ENCODE peak calls at places on chromosomes 16 and 17, in ten cellular contexts. Z, K, Y, H, G, J, A, R, I and E are unnamed samples.
A peak's percentile ranks its signal among the peaks of the same experiment; 100 is the strongest.

GRCh38 chr17:61562287-61562686 is 28.7 kb downstream of the NACA2 start:
- DNase-seq in Z (no peak), K (no peak), Y (no peak), H (no peak), G (no peak), J (no peak), A (no peak), R (no peak), I (no peak), E (no peak)

GRCh38 chr16:1296688-1297412 is 12.6 kb upstream of the UBE2I start:
- DNase-seq in Z (no peak), K (no peak), Y (peak; percentile 45), H (no peak), G (peak; percentile 16), J (no peak), A (peak; percentile 64), R (no peak), I (no peak), E (no peak)

GRCh38 chr16:54591816-54592246 is 305.2 kb upstream of the IRX3 start:
- DNase-seq in Z (no peak), K (no peak), Y (no peak), H (no peak), G (no peak), J (peak; percentile 55), A (no peak), R (no peak), I (no peak), E (no peak)

GRCh38 chr17:64736804-64737492 is 74.8 kb upstream of the SMURF2 start:
- DNase-seq in Z (no peak), K (no peak), Y (peak; percentile 62), H (no peak), G (peak; percentile 75), J (no peak), A (peak; percentile 42), R (no peak), I (peak; percentile 60), E (peak; percentile 55)

GRCh38 chr17:35514561-35514960 is 22.9 kb downstream of the SLFN12L start:
- DNase-seq in Z (no peak), K (no peak), Y (no peak), H (no peak), G (no peak), J (no peak), A (no peak), R (no peak), I (no peak), E (no peak)

GRCh38 chr16:81697886-81698635 is 81.0 kb upstream of the PLCG2 start:
- DNase-seq in Z (peak; percentile 50), K (peak; percentile 48), Y (no peak), H (no peak), G (peak; percentile 97), J (no peak), A (no peak), R (peak; percentile 54), I (no peak), E (no peak)

GRCh38 chr16:51538707-51539604 is 387.9 kb upstream of the SALL1 start:
- DNase-seq in Z (no peak), K (no peak), Y (no peak), H (no peak), G (peak; percentile 58), J (no peak), A (peak; percentile 66), R (no peak), I (no peak), E (no peak)

GRCh38 chr16:68363847-68364600 is 53.2 kb downstream of the PRMT7 start:
- DNase-seq in Z (no peak), K (no peak), Y (no peak), H (no peak), G (no peak), J (no peak), A (no peak), R (no peak), I (no peak), E (no peak)

GRCh38 chr16:85475233-85475632 is 137.9 kb upstream of the GSE1 start:
- DNase-seq in Z (no peak), K (no peak), Y (no peak), H (no peak), G (no peak), J (no peak), A (no peak), R (peak; percentile 34), I (no peak), E (no peak)

GRCh38 chr16:1689853-1690252 is 11.8 kb downstream of the JPT2 start:
- DNase-seq in Z (no peak), K (no peak), Y (no peak), H (no peak), G (no peak), J (no peak), A (no peak), R (no peak), I (no peak), E (no peak)

GRCh38 chr17:29243792-29244191 is 2.9 kb upstream of the CRYBA1 start:
- DNase-seq in Z (no peak), K (no peak), Y (no peak), H (no peak), G (no peak), J (no peak), A (no peak), R (no peak), I (no peak), E (no peak)

GRCh38 chr17:66829386-66829864 is 5.5 kb upstream of the CACNG5 start:
- DNase-seq in Z (no peak), K (no peak), Y (peak; percentile 23), H (peak; percentile 35), G (peak; percentile 70), J (no peak), A (peak; percentile 5), R (no peak), I (no peak), E (peak; percentile 7)

GRCh38 chr16:11482946-11483748 is 103.6 kb downstream of the LITAF start:
- DNase-seq in Z (no peak), K (no peak), Y (no peak), H (no peak), G (no peak), J (no peak), A (no peak), R (no peak), I (no peak), E (no peak)

GRCh38 chr17:37518816-37519215 is 29.1 kb downstream of the DUSP14 start:
- DNase-seq in Z (no peak), K (no peak), Y (no peak), H (no peak), G (no peak), J (no peak), A (no peak), R (no peak), I (no peak), E (no peak)

GRCh38 chr17:40317345-40317873 is 8.4 kb downstream of the RARA start:
- DNase-seq in Z (peak; percentile 74), K (no peak), Y (peak; percentile 76), H (peak; percentile 80), G (peak; percentile 76), J (no peak), A (no peak), R (no peak), I (peak; percentile 48), E (no peak)

GRCh38 chr16:55875273-55875672 is at the start of gene CES5A:
- DNase-seq in Z (no peak), K (no peak), Y (no peak), H (no peak), G (no peak), J (no peak), A (no peak), R (no peak), I (no peak), E (no peak)

GRCh38 chr16:55872130-55872529 is 3.0 kb downstream of the CES5A start:
- DNase-seq in Z (no peak), K (no peak), Y (no peak), H (no peak), G (no peak), J (no peak), A (no peak), R (no peak), I (no peak), E (no peak)

GRCh38 chr16:55871411-55872038 is 3.6 kb downstream of the CES5A start:
- DNase-seq in Z (no peak), K (no peak), Y (no peak), H (no peak), G (no peak), J (no peak), A (no peak), R (no peak), I (no peak), E (no peak)

GRCh38 chr16:55876854-55877253 is 1.7 kb upstream of the CES5A start:
- DNase-seq in Z (no peak), K (no peak), Y (no peak), H (no peak), G (no peak), J (no peak), A (no peak), R (no peak), I (no peak), E (no peak)

GRCh38 chr16:55873122-55873521 is 2.1 kb downstream of the CES5A start:
- DNase-seq in Z (no peak), K (no peak), Y (no peak), H (no peak), G (no peak), J (no peak), A (no peak), R (no peak), I (no peak), E (no peak)
- TF ChIP-seq CTCF in Z (no peak), K (no peak), Y (no peak), H (no peak), G (no peak), J (no peak), A (no peak), R (no peak), I (no peak), E (no peak)

GRCh38 chr17:46811978-46812583 is 6.4 kb downstream of the WNT3 start:
- DNase-seq in Z (no peak), K (no peak), Y (no peak), H (no peak), G (no peak), J (no peak), A (no peak), R (no peak), I (no peak), E (no peak)
- H3K27ac ChIP-seq in Z (no peak overlapping the region), K (no peak overlapping the region), Y (no peak overlapping the region), H (no peak overlapping the region), G (no peak overlapping the region), J (no peak overlapping the region), A (no peak overlapping the region), R (no peak overlapping the region), I (no peak overlapping the region), E (no peak overlapping the region)

GRCh38 chr17:27780441-27781404 is 19.6 kb downstream of the NOS2 start:
- DNase-seq in Z (no peak), K (no peak), Y (no peak), H (no peak), G (no peak), J (no peak), A (no peak), R (no peak), I (no peak), E (no peak)
- H3K27me3 ChIP-seq in Z (no peaks in the 10 kb centered on the region), K (no peaks in the 10 kb centered on the region), Y (no peaks in the 10 kb centered on the region), H (no peaks in the 10 kb centered on the region), G (no peaks in the 10 kb centered on the region), J (no peaks in the 10 kb centered on the region), A (peaks cover 19% of the 10 kb centered on the region), R (no peaks in the 10 kb centered on the region), I (no peaks in the 10 kb centered on the region), E (no peaks in the 10 kb centered on the region)

DNA sequence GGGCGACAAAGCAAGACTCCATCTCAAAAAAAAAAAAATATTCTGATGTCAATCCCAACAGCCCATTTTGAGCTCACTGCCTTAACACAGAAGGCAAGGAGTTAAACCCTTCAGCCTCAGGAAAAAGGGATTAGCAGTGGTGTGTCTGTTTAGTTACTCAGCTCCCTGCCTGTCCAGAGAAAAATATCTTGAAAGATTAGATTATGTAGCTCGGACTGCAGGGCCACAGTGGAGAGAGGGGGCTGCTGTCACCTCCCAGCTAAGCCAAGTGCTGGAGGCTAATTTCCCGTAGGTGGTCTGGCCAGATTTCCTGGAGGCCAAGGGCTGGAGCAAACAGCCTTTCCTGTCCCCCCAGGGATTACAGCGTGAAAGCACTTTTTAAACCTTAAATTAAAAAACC is 50.3 kb downstream of the C16orf95 start:
- DNase-seq in Z (no peak), K (no peak), Y (no peak), H (peak; percentile 29), G (no peak), J (no peak), A (no peak), R (no peak), I (no peak), E (no peak)
- TF ChIP-seq CTCF in Z (no peak), K (no peak), Y (no peak), H (no peak), G (no peak), J (no peak), A (no peak), R (no peak), I (no peak), E (no peak)